ENCODE peak calls at places on chromosomes 3 and 15, in eight cellular contexts. K, Q, W, T, F, D, E and Y are unnamed samples.

GRCh38 chr3:157088133-157088488 is 71.8 kb downstream of the CCNL1 start:
- DNase-seq in K (no peak), Q (peak; percentile 49), W (no peak), T (no peak), F (no peak), D (no peak), E (no peak), Y (no peak)

GRCh38 chr15:32687556-32687955 is 30.2 kb upstream of the GREM1 start:
- DNase-seq in K (no peak), Q (peak; percentile 84), W (no peak), T (no peak), F (no peak), D (peak; percentile 74), E (peak; percentile 87), Y (no peak)

GRCh38 chr3:14209596-14210280 is 31.1 kb downstream of the LSM3 start:
- DNase-seq in K (no peak), Q (peak; percentile 50), W (no peak), T (no peak), F (no peak), D (no peak), E (no peak), Y (no peak)

GRCh38 chr3:44659434-44659833 is 10.9 kb downstream of the ZNF35 start:
- DNase-seq in K (no peak), Q (no peak), W (no peak), T (no peak), F (no peak), D (no peak), E (no peak), Y (no peak)

GRCh38 chr3:135898774-135899173 is 66.8 kb upstream of the PPP2R3A start:
- DNase-seq in K (no peak), Q (no peak), W (no peak), T (no peak), F (no peak), D (no peak), E (no peak), Y (no peak)

GRCh38 chr15:70259640-70260066 is 161.9 kb upstream of the TLE3 start:
- DNase-seq in K (no peak), Q (no peak), W (no peak), T (no peak), F (peak; percentile 91), D (no peak), E (no peak), Y (no peak)

GRCh38 chr15:83310521-83311456 is 26.3 kb upstream of the BNC1 start:
- DNase-seq in K (no peak), Q (no peak), W (no peak), T (no peak), F (peak; percentile 55), D (no peak), E (no peak), Y (peak; percentile 46)

GRCh38 chr3:47604145-47604544 is 25.5 kb upstream of the CSPG5 start:
- DNase-seq in K (no peak), Q (no peak), W (no peak), T (no peak), F (no peak), D (no peak), E (no peak), Y (no peak)

GRCh38 chr15:97091093-97091492 is 760.6 kb downstream of the NR2F2 start:
- DNase-seq in K (no peak), Q (no peak), W (no peak), T (no peak), F (no peak), D (no peak), E (no peak), Y (no peak)

GRCh38 chr3:53721187-53721946 is 124.9 kb downstream of the CHDH start:
- DNase-seq in K (no peak), Q (peak; percentile 53), W (no peak), T (no peak), F (peak; percentile 64), D (peak; percentile 38), E (no peak), Y (peak; percentile 48)

GRCh38 chr3:186172353-186172752 is 63.5 kb upstream of the ETV5 start:
- DNase-seq in K (no peak), Q (no peak), W (no peak), T (no peak), F (no peak), D (no peak), E (no peak), Y (no peak)

GRCh38 chr3:112889357-112889756 is 42.7 kb upstream of the CD200R1L start:
- DNase-seq in K (no peak), Q (no peak), W (no peak), T (no peak), F (no peak), D (peak; percentile 9), E (no peak), Y (no peak)

GRCh38 chr3:17057316-17057715 is 172.6 kb downstream of the PLCL2 start:
- DNase-seq in K (no peak), Q (peak; percentile 90), W (no peak), T (no peak), F (no peak), D (no peak), E (no peak), Y (peak; percentile 8)

GRCh38 chr3:134543113-134543512 is 57.3 kb downstream of the CEP63 start:
- DNase-seq in K (no peak), Q (no peak), W (no peak), T (no peak), F (no peak), D (no peak), E (no peak), Y (no peak)

GRCh38 chr15:101488300-101489164 is 975 bp downstream of the PCSK6 start:
- DNase-seq in K (no peak), Q (no peak), W (no peak), T (no peak), F (peak; percentile 78), D (no peak), E (peak; percentile 74), Y (no peak)

GRCh38 chr3:8619548-8619947 is 25.1 kb downstream of the SSUH2 start:
- DNase-seq in K (no peak), Q (peak; percentile 39), W (no peak), T (no peak), F (no peak), D (peak; percentile 39), E (no peak), Y (peak; percentile 63)

GRCh38 chr3:39568508-39568907 is 101.0 kb downstream of the MOBP start:
- DNase-seq in K (no peak), Q (no peak), W (no peak), T (no peak), F (no peak), D (no peak), E (no peak), Y (no peak)

GRCh38 chr3:78873641-78874040 is 894.2 kb downstream of the ROBO1 start:
- DNase-seq in K (no peak), Q (no peak), W (no peak), T (no peak), F (no peak), D (no peak), E (no peak), Y (no peak)

GRCh38 chr15:76991048-76991447 is 3.9 kb upstream of the PSTPIP1 start:
- DNase-seq in K (no peak), Q (no peak), W (no peak), T (no peak), F (peak; percentile 16), D (no peak), E (peak; percentile 62), Y (no peak)

GRCh38 chr3:43155464-43156121 is 49.7 kb upstream of the POMGNT2 start:
- DNase-seq in K (no peak), Q (peak; percentile 96), W (no peak), T (no peak), F (peak; percentile 65), D (peak; percentile 80), E (no peak), Y (peak; percentile 67)

GRCh38 chr15:78264304-78265136 is at the start of gene DNAJA4:
- DNase-seq in K (peak; percentile 48), Q (peak; percentile 59), W (peak; percentile 54), T (peak; percentile 1), F (peak; percentile 63), D (no peak), E (no peak), Y (no peak)

GRCh38 chr3:78823859-78824258 is 943.9 kb downstream of the ROBO1 start:
- DNase-seq in K (no peak), Q (peak; percentile 61), W (no peak), T (no peak), F (no peak), D (peak; percentile 59), E (no peak), Y (peak; percentile 57)

GRCh38 chr3:35932995-35933394 is 293.7 kb downstream of the ARPP21 start:
- DNase-seq in K (no peak), Q (peak; percentile 72), W (no peak), T (peak; percentile 6), F (no peak), D (peak; percentile 88), E (no peak), Y (peak; percentile 87)

GRCh38 chr15:65420975-65421359 is 1.8 kb downstream of the IGDCC4 start:
- DNase-seq in K (no peak), Q (no peak), W (no peak), T (no peak), F (no peak), D (no peak), E (peak; percentile 68), Y (no peak)

GRCh38 chr3:195540031-195540430 is 3.1 kb downstream of the PPP1R2 start:
- DNase-seq in K (no peak), Q (no peak), W (no peak), T (no peak), F (no peak), D (no peak), E (no peak), Y (no peak)

GRCh38 chr15:44023176-44023575 is 171.9 kb downstream of the FRMD5 start:
- DNase-seq in K (no peak), Q (peak; percentile 19), W (no peak), T (no peak), F (no peak), D (no peak), E (no peak), Y (no peak)

GRCh38 chr3:98817546-98817945 is 54.4 kb downstream of the ST3GAL6 start:
- DNase-seq in K (no peak), Q (peak; percentile 60), W (no peak), T (peak; percentile 57), F (peak; percentile 40), D (peak; percentile 68), E (no peak), Y (peak; percentile 62)

GRCh38 chr3:190718691-190719090 is 143.8 kb downstream of the GMNC start:
- DNase-seq in K (no peak), Q (peak; percentile 80), W (no peak), T (no peak), F (no peak), D (peak; percentile 74), E (no peak), Y (peak; percentile 28)